ENCODE peak calls at places on chromosome 15, in eight cellular contexts. L is tibial nerve; O is naive thymus-derived CD4-positive, alpha-beta T cell; K is GM12865; B is AG04449; S is AG10803; A is choroid plexus epithelial cell; Z is OCI-LY7. M is an unnamed sample.

GRCh38 chr15:88872106-88872505 is 23.2 kb downstream of the HAPLN3 start:
- DNase-seq in L (no peak), O (no peak), K (no peak), B (no peak), S (no peak), A (no peak), Z (no peak), M (no peak)

GRCh38 chr15:51114437-51115119 is 19.9 kb upstream of the TNFAIP8L3 start:
- DNase-seq in L (no peak), O (no peak), K (no peak), B (no peak), S (peak; percentile 45), A (peak; percentile 39), Z (no peak), M (no peak)

GRCh38 chr15:32790352-32790999 is 72.7 kb downstream of the GREM1 start:
- DNase-seq in L (no peak), O (no peak), K (no peak), B (no peak), S (peak; percentile 75), A (peak; percentile 82), Z (no peak), M (no peak)

GRCh38 chr15:93018574-93018973 is 70.4 kb downstream of the RGMA start:
- DNase-seq in L (no peak), O (no peak), K (no peak), B (no peak), S (no peak), A (peak; percentile 41), Z (no peak), M (no peak)

GRCh38 chr15:99963976-99964375 is 230.7 kb upstream of the LYSMD4 start:
- DNase-seq in L (no peak), O (no peak), K (no peak), B (no peak), S (no peak), A (no peak), Z (no peak), M (no peak)

GRCh38 chr15:52924641-52925040 is 134.5 kb upstream of the ONECUT1 start:
- DNase-seq in L (no peak), O (no peak), K (no peak), B (no peak), S (no peak), A (no peak), Z (no peak), M (no peak)

GRCh38 chr15:57606816-57607215 is 15.1 kb downstream of the MYZAP start:
- DNase-seq in L (no peak), O (no peak), K (no peak), B (no peak), S (no peak), A (no peak), Z (no peak), M (no peak)

GRCh38 chr15:25406846-25407245 is 32.0 kb downstream of the UBE3A start:
- DNase-seq in L (no peak), O (no peak), K (no peak), B (no peak), S (no peak), A (no peak), Z (peak; percentile 19), M (no peak)

GRCh38 chr15:101489236-101489632 is 273 bp downstream of the PCSK6 start:
- DNase-seq in L (no peak), O (no peak), K (peak; percentile 13), B (no peak), S (no peak), A (peak; percentile 7), Z (no peak), M (no peak)

GRCh38 chr15:90955911-90956310 is 1.2 kb downstream of the RCCD1 start:
- DNase-seq in L (no peak), O (no peak), K (peak; percentile 58), B (no peak), S (no peak), A (no peak), Z (peak; percentile 52), M (no peak)

GRCh38 chr15:67049351-67050044 is 15.9 kb upstream of the SMAD3 start:
- DNase-seq in L (no peak), O (no peak), K (no peak), B (peak; percentile 84), S (peak; percentile 80), A (peak; percentile 85), Z (no peak), M (no peak)

GRCh38 chr15:78571382-78571781 is 6.1 kb downstream of the CHRNA5 start:
- DNase-seq in L (no peak), O (no peak), K (no peak), B (no peak), S (no peak), A (no peak), Z (no peak), M (no peak)

GRCh38 chr15:51499379-51499976 is 123.1 kb downstream of the DMXL2 start:
- DNase-seq in L (no peak), O (no peak), K (peak; percentile 42), B (no peak), S (peak; percentile 39), A (peak; percentile 74), Z (peak; percentile 28), M (peak; percentile 41)

GRCh38 chr15:55552926-55553325 is 35.2 kb downstream of the PYGO1 start:
- DNase-seq in L (no peak), O (no peak), K (peak; percentile 9), B (peak; percentile 7), S (peak; percentile 18), A (peak; percentile 89), Z (no peak), M (no peak)
- H3K4me3 ChIP-seq in L (no peak overlapping the region), O (no peak overlapping the region), K (no peak overlapping the region), B (no peak overlapping the region), S (no peak overlapping the region), A (no peak overlapping the region), Z (no peak overlapping the region), M (no peak overlapping the region)

DNA sequence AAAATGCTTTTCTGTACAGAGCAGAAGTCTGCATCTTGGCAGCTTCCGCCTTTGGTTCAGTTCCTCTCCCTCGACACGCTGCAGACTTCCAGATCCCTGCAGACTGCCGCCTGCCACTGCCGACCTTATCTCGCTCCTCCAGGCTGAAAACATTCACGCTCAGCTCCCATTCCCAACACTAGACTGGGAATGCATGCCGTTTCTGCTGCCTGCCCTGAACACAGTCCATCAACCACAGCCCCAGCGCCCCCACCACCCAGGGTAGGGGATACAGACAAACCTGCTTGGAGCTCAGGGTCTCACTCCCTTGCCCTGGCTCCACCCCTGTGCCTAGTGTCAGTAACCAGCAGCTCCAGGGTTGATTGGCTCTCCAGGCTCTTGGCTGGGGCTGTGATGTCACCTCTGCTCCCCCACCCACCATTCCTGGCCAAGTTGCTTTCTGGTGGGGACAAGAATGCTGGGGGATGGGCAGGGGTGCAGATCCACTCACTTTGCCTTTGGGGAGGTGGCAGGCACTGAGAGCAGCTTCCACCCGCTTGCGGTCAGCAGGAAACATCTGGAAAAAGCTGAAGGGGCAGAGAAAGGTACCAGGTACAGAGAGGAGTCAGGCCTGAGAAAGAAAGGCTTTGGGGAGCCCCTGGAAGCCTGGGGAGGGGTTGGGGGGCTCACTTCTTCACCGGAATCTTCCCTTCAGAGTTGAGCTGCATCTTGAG is 6.1 kb downstream of the PLCB2 start:
- DNase-seq in L (no peak), O (no peak), K (no peak), B (no peak), S (no peak), A (no peak), Z (no peak), M (no peak)
- H3K4me3 ChIP-seq in L (no peak overlapping the region), O (no peak overlapping the region), K (no peak overlapping the region), B (no peak overlapping the region), S (no peak overlapping the region), A (no peak overlapping the region), Z (no peak overlapping the region), M (no peak overlapping the region)

GRCh38 chr15:97961067-97961954 is 808 bp downstream of the ARRDC4 start:
- DNase-seq in L (no peak), O (no peak), K (no peak), B (no peak), S (no peak), A (no peak), Z (no peak), M (no peak)

GRCh38 chr15:97960364-97961066 is at the start of gene ARRDC4:
- DNase-seq in L (peak; percentile 99), O (peak; percentile 100), K (peak; percentile 47), B (peak; percentile 99), S (peak; percentile 100), A (peak; percentile 100), Z (no peak), M (peak; percentile 98)

GRCh38 chr15:97959738-97960363 is 652 bp upstream of the ARRDC4 start:
- DNase-seq in L (no peak), O (no peak), K (no peak), B (no peak), S (no peak), A (no peak), Z (no peak), M (no peak)

GRCh38 chr15:97963779-97964178 is 3.3 kb downstream of the ARRDC4 start:
- DNase-seq in L (no peak), O (no peak), K (no peak), B (no peak), S (no peak), A (no peak), Z (no peak), M (no peak)

GRCh38 chr15:97962263-97962662 is 1.8 kb downstream of the ARRDC4 start:
- DNase-seq in L (no peak), O (no peak), K (no peak), B (no peak), S (no peak), A (no peak), Z (no peak), M (no peak)
- H3K4me3 ChIP-seq in L (no peak overlapping the region), O (no peak overlapping the region), K (no peak overlapping the region), B (no peak overlapping the region), S (peak overlapping the region; percentile 84), A (no peak overlapping the region), Z (no peak overlapping the region), M (no peak overlapping the region)

GRCh38 chr15:69156726-69157381 is 3.6 kb upstream of the GLCE start:
- DNase-seq in L (no peak), O (no peak), K (no peak), B (no peak), S (no peak), A (no peak), Z (no peak), M (peak; percentile 14)
- H3K4me3 ChIP-seq in L (no peak overlapping the region), O (no peak overlapping the region), K (no peak overlapping the region), B (no peak overlapping the region), S (no peak overlapping the region), A (no peak overlapping the region), Z (no peak overlapping the region), M (no peak overlapping the region)

M was measured in Jurkat, Clone E6-1.